ENCODE peak calls at places on chromosomes 12 and 14, in six cellular contexts. S is HS-5, C is HFFc6, X is cerebellar cortex, N is mucosa of gallbladder, R is NCI-H1092 treated with DMSO at 0.1 percent for 48 hours. Z is an unnamed sample.
A peak's percentile ranks its signal among the peaks of the same experiment; 100 is the strongest.

GRCh38 chr14:79540394-79540793 is 670.9 kb downstream of the DIO2 start:
- DNase-seq in S (no peak), C (no peak), X (no peak), N (no peak), R (no peak), Z (no peak)

GRCh38 chr14:40218282-40218941 is 786.2 kb upstream of the FBXO33 start:
- DNase-seq in S (no peak), C (no peak), X (no peak), N (no peak), R (no peak), Z (no peak)

GRCh38 chr14:93894992-93895391 is 32.2 kb upstream of the FAM181A start:
- DNase-seq in S (no peak), C (no peak), X (no peak), N (no peak), R (no peak), Z (no peak)

GRCh38 chr12:124319368-124320050 is 24.6 kb downstream of the RFLNA start:
- DNase-seq in S (no peak), C (no peak), X (no peak), N (no peak), R (no peak), Z (no peak)

GRCh38 chr12:116194935-116195431 is 82.5 kb downstream of the MED13L start:
- DNase-seq in S (no peak), C (no peak), X (no peak), N (no peak), R (no peak), Z (no peak)

GRCh38 chr12:131726-132465 is 65.3 kb downstream of the IQSEC3 start:
- DNase-seq in S (no peak), C (no peak), X (no peak), N (no peak), R (no peak), Z (peak; percentile 66)

GRCh38 chr12:98757455-98757854 is 112.4 kb downstream of the APAF1 start:
- DNase-seq in S (no peak), C (no peak), X (no peak), N (no peak), R (no peak), Z (no peak)

GRCh38 chr14:61564623-61565091 is 130.7 kb upstream of the HIF1A start:
- DNase-seq in S (peak; percentile 98), C (peak; percentile 92), X (no peak), N (no peak), R (no peak), Z (peak; percentile 90)

Z was measured in RWPE1.